ENCODE peak calls at places on chromosomes 13 and 19, in four cellular contexts. S is body of pancreas, Y is Peyer's patch, E is tibial nerve. V is an unnamed sample. For H3K36me3 and H3K9me3, the result is how much of the 10 kb centered on the place peaks cover.

GRCh38 chr13:106625578-106625977 is 57.6 kb upstream of the ARGLU1 start:
- DNase-seq in Y (no peak), E (no peak), S (no peak), V (no peak)

GRCh38 chr19:55305491-55305890 is 19.6 kb downstream of the TMEM150B start:
- DNase-seq in Y (peak), E (peak), S (peak), V (peak)

GRCh38 chr19:35216026-35216832 is 12.3 kb downstream of the FAM187B start:
- DNase-seq in E (no peak), Y (no peak), S (no peak), V (no peak)

GRCh38 chr13:51258612-51259358 is 36.6 kb downstream of the FAM124A start:
- DNase-seq in S (no peak), Y (no peak), E (no peak), V (no peak)

GRCh38 chr13:102620512-102620911 is 23.7 kb downstream of the TPP2 start:
- DNase-seq in E (no peak), S (no peak), Y (no peak), V (no peak)

GRCh38 chr13:87536499-87536898 is 134.7 kb upstream of the SLITRK5 start:
- DNase-seq in E (no peak), Y (no peak), S (no peak), V (no peak)

GRCh38 chr19:51750381-51751124 is 1.1 kb downstream of the FPR1 start:
- DNase-seq in S (no peak), Y (no peak), E (no peak), V (no peak)

GRCh38 chr19:41350735-41351338 is 2.9 kb downstream of the TGFB1 start:
- DNase-seq in E (no peak), S (no peak), Y (no peak), V (peak)

GRCh38 chr19:38144667-38145066 is 79.4 kb downstream of the DPF1 start:
- DNase-seq in Y (no peak), S (no peak), E (no peak), V (no peak)

GRCh38 chr19:13053761-13054604 is 48.7 kb downstream of the LYL1 start:
- DNase-seq in S (peak), Y (no peak), E (peak), V (peak)

GRCh38 chr13:114219406-114219805 is 15.3 kb upstream of the CDC16 start:
- DNase-seq in E (no peak), Y (no peak), S (no peak), V (no peak)

GRCh38 chr13:20487927-20488326 is 37.7 kb downstream of the CRYL1 start:
- DNase-seq in S (no peak), E (no peak), Y (no peak), V (no peak)

GRCh38 chr13:40644838-40645620 is 21.4 kb downstream of the FOXO1 start:
- DNase-seq in E (no peak), S (no peak), Y (no peak), V (no peak)

GRCh38 chr13:46321494-46322225 is 65.4 kb downstream of the RUBCNL start:
- DNase-seq in Y (peak), S (peak), E (peak), V (peak)

GRCh38 chr13:75405976-75406703 is 75.8 kb downstream of the TBC1D4 start:
- DNase-seq in S (no peak), Y (no peak), E (peak), V (no peak)

GRCh38 chr13:20136781-20137703 is 23.8 kb downstream of the GJA3 start:
- DNase-seq in Y (no peak), S (peak), E (no peak), V (peak)

GRCh38 chr19:30391052-30391451 is 18.9 kb downstream of the ZNF536 start:
- DNase-seq in E (no peak), Y (no peak), S (no peak), V (no peak)

GRCh38 chr13:62193919-62194318 is 778.3 kb upstream of the PCDH20 start:
- DNase-seq in S (no peak), Y (no peak), E (no peak), V (no peak)

GRCh38 chr19:41707502-41707812 is 969 bp upstream of the CEACAM5 start:
- DNase-seq in E (no peak), Y (no peak), S (no peak), V (no peak)

GRCh38 chr13:110298566-110299321 is 8.2 kb downstream of the COL4A1 start:
- DNase-seq in Y (no peak), S (no peak), E (no peak), V (peak)

GRCh38 chr13:113726961-113727411 is 32.0 kb upstream of the TMEM255B start:
- DNase-seq in S (peak), Y (no peak), E (no peak), V (no peak)

GRCh38 chr19:9531933-9532332 is 6.5 kb downstream of the ZNF426 start:
- DNase-seq in Y (no peak), E (no peak), S (no peak), V (no peak)

GRCh38 chr19:39481229-39481545 is 549 bp downstream of the TIMM50 start:
- DNase-seq in S (no peak), Y (no peak), E (no peak), V (no peak)

GRCh38 chr19:28582344-28582743 is 630.6 kb downstream of the UQCRFS1 start:
- DNase-seq in S (no peak), E (no peak), Y (no peak), V (no peak)

GRCh38 chr13:52847682-52848432 is 583 bp downstream of the PCDH8 start:
- DNase-seq in Y (no peak), S (no peak), E (no peak), V (no peak)

GRCh38 chr13:52847322-52847681 is 1.1 kb downstream of the PCDH8 start:
- DNase-seq in S (no peak), E (no peak), Y (no peak), V (no peak)

GRCh38 chr13:52845334-52845761 is 3.1 kb downstream of the PCDH8 start:
- DNase-seq in E (no peak), S (no peak), Y (no peak), V (no peak)

GRCh38 chr13:52846567-52847321 is 1.7 kb downstream of the PCDH8 start:
- DNase-seq in Y (no peak), E (peak), S (peak), V (peak)

GRCh38 chr13:52845766-52846566 is 2.5 kb downstream of the PCDH8 start:
- DNase-seq in E (no peak), Y (no peak), S (peak), V (peak)
- TF ChIP-seq CTCF in E (no peak), Y (peak), S (no peak), V (no peak)

GRCh38 chr19:19349365-19349764 is 28.7 kb downstream of the MAU2 start:
- DNase-seq in E (no peak), Y (no peak), S (no peak), V (no peak)
- H3K36me3 ChIP-seq in E (under half), Y (half or more), S (under half), V (half or more)

GRCh38 chr19:6903446-6903845 is 16.1 kb downstream of the ADGRE1 start:
- DNase-seq in E (no peak), Y (no peak), S (no peak), V (no peak)
- H3K9me3 ChIP-seq in E (half or more), Y (under half), S (under half), V (under half)

GRCh38 chr13:26624572-26624971 is 67.1 kb downstream of the WASF3 start:
- DNase-seq in Y (no peak), E (no peak), S (no peak), V (no peak)

GRCh38 chr13:26628706-26629105 is 71.2 kb downstream of the WASF3 start:
- DNase-seq in E (no peak), S (no peak), Y (no peak), V (no peak)

DNA sequence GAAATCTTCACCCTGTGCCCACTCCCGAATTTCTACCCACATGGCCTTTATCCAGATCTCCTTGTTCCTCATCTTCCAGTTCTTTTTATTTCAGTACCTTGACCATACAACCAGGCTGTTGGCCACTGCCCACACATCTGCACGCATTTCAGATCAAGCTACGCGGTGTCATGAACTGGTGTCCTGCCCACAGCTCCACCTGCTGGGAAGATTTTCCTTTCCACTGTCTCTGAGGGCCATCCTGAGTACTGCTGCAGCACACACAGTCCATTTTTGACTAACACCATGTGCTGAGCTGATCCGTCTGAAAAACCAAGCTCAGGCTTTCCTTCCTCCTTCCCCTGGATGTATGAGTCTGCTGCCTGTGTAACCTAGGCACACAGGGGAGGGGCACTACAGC is 71.8 kb downstream of the WASF3 start:
- DNase-seq in Y (no peak), S (no peak), E (no peak), V (no peak)
- TF ChIP-seq CTCF in Y (peak), S (no peak), E (no peak), V (no peak)

GRCh38 chr19:4800591-4801081 is 9.1 kb downstream of the FEM1A start:
- DNase-seq in E (no peak), Y (no peak), S (peak), V (peak)

GRCh38 chr19:4791183-4792018 is at the start of gene FEM1A:
- DNase-seq in Y (peak), E (peak), S (peak), V (peak)

GRCh38 chr19:4795400-4795799 is 3.9 kb downstream of the FEM1A start:
- DNase-seq in S (no peak), Y (no peak), E (no peak), V (no peak)

DNA sequence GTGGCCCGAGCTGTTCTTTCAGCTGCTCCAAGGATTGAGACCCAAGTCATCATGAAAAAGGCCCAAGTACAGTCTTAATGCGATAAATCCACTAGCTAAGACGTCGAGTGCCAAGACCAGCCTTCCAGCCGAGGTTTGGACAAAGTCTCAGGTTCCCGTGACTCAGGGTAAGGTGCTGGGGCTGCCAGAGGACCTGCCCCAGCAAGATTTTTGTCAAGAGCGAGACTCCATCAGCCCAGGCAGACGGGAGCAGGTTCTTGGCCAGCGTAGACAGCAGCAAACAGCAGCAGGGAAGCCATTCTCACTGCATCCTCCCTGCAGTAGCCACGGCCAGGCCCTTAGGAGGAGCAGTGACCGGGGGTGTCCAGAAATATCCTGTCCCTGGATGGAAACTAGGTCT is 3.4 kb downstream of the FEM1A start:
- DNase-seq in E (no peak), S (no peak), Y (no peak), V (no peak)
- H3K36me3 ChIP-seq in E (under half), S (under half), Y (under half), V (half or more)

GRCh38 chr19:12034196-12034595 is 1.3 kb downstream of the ZNF433 start:
- DNase-seq in Y (no peak), S (peak), E (no peak), V (no peak)
- H3K9me3 ChIP-seq in Y (under half), S (under half), E (under half), V (under half)

V was measured in heart right ventricle.